ENCODE peak calls at places on chromosome 5, in four cellular contexts. One of them, this sample, is unnamed.

GRCh38 chr5:41402845-41403244 is 107.6 kb downstream of the PLCXD3 start:
- DNase-seq in pancreas: no peak
- DNase-seq in A549: peak; percentile 69
- DNase-seq in kidney: no peak
- DNase-seq in this sample: no peak

GRCh38 chr5:143635888-143636287 is 176.1 kb upstream of the HMHB1 start:
- DNase-seq in pancreas: no peak
- DNase-seq in A549: no peak
- DNase-seq in kidney: no peak
- DNase-seq in this sample: no peak

GRCh38 chr5:68332546-68332945 is 117.0 kb downstream of the PIK3R1 start:
- DNase-seq in pancreas: no peak
- DNase-seq in A549: no peak
- DNase-seq in kidney: no peak
- DNase-seq in this sample: no peak

GRCh38 chr5:109345699-109346098 is 64.1 kb downstream of the PJA2 start:
- DNase-seq in pancreas: no peak
- DNase-seq in A549: no peak
- DNase-seq in kidney: no peak
- DNase-seq in this sample: no peak

GRCh38 chr5:40688127-40688756 is 8.5 kb downstream of the PTGER4 start:
- DNase-seq in pancreas: peak; percentile 81
- DNase-seq in A549: peak; percentile 88
- DNase-seq in kidney: peak; percentile 83
- DNase-seq in this sample: no peak

GRCh38 chr5:94691947-94692346 is 73.5 kb downstream of the SLF1 start:
- DNase-seq in pancreas: no peak
- DNase-seq in A549: peak; percentile 32
- DNase-seq in kidney: no peak
- DNase-seq in this sample: no peak

GRCh38 chr5:172795401-172795977 is 24.5 kb upstream of the DUSP1 start:
- DNase-seq in pancreas: no peak
- DNase-seq in A549: peak; percentile 42
- DNase-seq in kidney: peak; percentile 97
- DNase-seq in this sample: no peak

GRCh38 chr5:168756517-168757391 is 177.6 kb upstream of the PANK3 start:
- DNase-seq in pancreas: no peak
- DNase-seq in A549: no peak
- DNase-seq in kidney: no peak
- DNase-seq in this sample: no peak

GRCh38 chr5:1292846-1293415 is 1.9 kb downstream of the TERT start:
- DNase-seq in pancreas: no peak
- DNase-seq in A549: no peak
- DNase-seq in kidney: peak; percentile 63
- DNase-seq in this sample: no peak

GRCh38 chr5:159097461-159098284 is 2.0 kb downstream of the EBF1 start:
- DNase-seq in pancreas: no peak
- DNase-seq in A549: no peak
- DNase-seq in kidney: peak; percentile 82
- DNase-seq in this sample: no peak

GRCh38 chr5:175596818-175597217 is 61.1 kb upstream of the HRH2 start:
- DNase-seq in pancreas: no peak
- DNase-seq in A549: no peak
- DNase-seq in kidney: no peak
- DNase-seq in this sample: no peak

GRCh38 chr5:16536246-16536645 is 70.6 kb upstream of the ZNF622 start:
- DNase-seq in pancreas: no peak
- DNase-seq in A549: peak; percentile 16
- DNase-seq in kidney: no peak
- DNase-seq in this sample: no peak

GRCh38 chr5:161544350-161544765 is 2.2 kb downstream of the GABRB2 start:
- DNase-seq in pancreas: no peak
- DNase-seq in A549: peak; percentile 55
- DNase-seq in kidney: no peak
- DNase-seq in this sample: no peak

GRCh38 chr5:142826741-142827492 is 56.7 kb downstream of the ARHGAP26 start:
- DNase-seq in pancreas: no peak
- DNase-seq in A549: peak; percentile 47
- DNase-seq in kidney: peak; percentile 87
- DNase-seq in this sample: no peak

GRCh38 chr5:78506296-78507049 is 142.1 kb downstream of the LHFPL2 start:
- DNase-seq in pancreas: no peak
- DNase-seq in A549: no peak
- DNase-seq in kidney: no peak
- DNase-seq in this sample: no peak

GRCh38 chr5:78505860-78506259 is 142.7 kb downstream of the LHFPL2 start:
- DNase-seq in pancreas: no peak
- DNase-seq in A549: no peak
- DNase-seq in kidney: no peak
- DNase-seq in this sample: no peak

GRCh38 chr5:78504726-78505431 is 143.7 kb downstream of the LHFPL2 start:
- DNase-seq in pancreas: peak; percentile 80
- DNase-seq in A549: peak; percentile 47
- DNase-seq in kidney: peak; percentile 92
- DNase-seq in this sample: peak; percentile 87

GRCh38 chr5:78501411-78502338 is 141.3 kb downstream of the SCAMP1 start:
- DNase-seq in pancreas: no peak
- DNase-seq in A549: no peak
- DNase-seq in kidney: no peak
- DNase-seq in this sample: no peak

GRCh38 chr5:78503958-78504357 is 143.5 kb downstream of the SCAMP1 start:
- DNase-seq in pancreas: no peak
- DNase-seq in A549: no peak
- DNase-seq in kidney: no peak
- DNase-seq in this sample: no peak
- H3K4me1 ChIP-seq in pancreas: peaks cover 16% of the 10 kb centered on the region
- H3K4me1 ChIP-seq in A549: peaks cover 42% of the 10 kb centered on the region
- H3K4me1 ChIP-seq in kidney: peaks cover 4% of the 10 kb centered on the region
- H3K4me1 ChIP-seq in this sample: peaks cover 28% of the 10 kb centered on the region

GRCh38 chr5:133319905-133320520 is 268.2 kb downstream of the HSPA4 start:
- DNase-seq in pancreas: no peak
- DNase-seq in A549: peak; percentile 19
- DNase-seq in kidney: no peak
- DNase-seq in this sample: no peak
- TF ChIP-seq CTCF in pancreas: no peak
- TF ChIP-seq CTCF in A549: peak; percentile 29
- TF ChIP-seq CTCF in kidney: peak; percentile 8
- TF ChIP-seq CTCF in this sample: peak; percentile 57

DNA sequence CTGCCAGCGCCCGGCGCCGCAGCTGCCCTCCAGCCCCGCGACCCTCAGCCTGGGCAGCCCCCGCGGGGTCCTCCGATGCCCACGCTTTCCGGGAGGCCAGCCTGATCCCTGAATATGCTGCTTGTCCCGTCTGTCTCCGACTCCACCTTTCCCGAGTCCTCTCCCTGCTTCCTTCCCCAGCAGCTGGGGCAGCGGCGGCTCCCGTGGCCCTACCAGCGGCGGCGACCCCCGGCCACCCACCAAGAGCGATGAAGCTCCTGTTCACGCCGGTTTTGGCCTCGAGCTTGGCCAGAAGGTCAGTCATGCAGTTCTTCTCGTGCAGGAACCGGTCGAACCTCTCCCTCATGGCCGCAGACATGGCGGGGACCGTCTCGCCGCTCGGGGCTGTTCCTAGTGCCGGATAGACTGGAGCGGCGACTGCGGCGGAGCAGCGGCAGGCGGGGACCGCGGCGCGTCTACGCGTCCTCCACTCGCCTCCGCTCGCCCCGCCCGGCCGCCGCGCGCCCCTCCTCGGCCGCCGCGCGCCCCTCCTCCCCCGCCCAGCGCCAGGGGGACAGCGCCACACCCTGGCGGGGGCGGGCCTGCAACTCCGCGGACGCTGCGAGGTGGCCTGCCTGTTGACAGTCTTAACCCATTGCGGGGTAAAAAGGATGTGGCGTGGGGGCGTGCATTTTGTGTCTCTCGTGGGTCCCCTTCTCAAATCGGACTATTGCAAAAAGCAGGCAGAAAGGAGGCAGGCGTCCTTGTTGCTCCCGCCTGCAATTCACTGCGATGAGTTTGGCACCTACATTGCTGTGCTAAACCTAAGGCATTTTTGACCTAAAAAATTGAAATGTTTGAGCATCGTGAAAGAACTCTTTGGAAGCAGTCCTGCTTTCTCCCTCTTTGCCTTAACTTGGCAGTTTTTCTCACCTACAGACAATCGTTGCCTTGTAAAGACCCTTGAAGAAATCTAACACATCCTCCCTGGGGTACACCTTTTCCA is at the start of gene REEP5:
- DNase-seq in pancreas: peak; percentile 85
- DNase-seq in A549: peak; percentile 81
- DNase-seq in kidney: peak; percentile 96
- DNase-seq in this sample: peak; percentile 88
- H3K27ac ChIP-seq in pancreas: peak within 1 kb of the TSS; percentile 97
- H3K27ac ChIP-seq in A549: peak within 1 kb of the TSS; percentile 93
- H3K27ac ChIP-seq in kidney: peak within 1 kb of the TSS; percentile 95
- H3K27ac ChIP-seq in this sample: peak within 1 kb of the TSS; percentile 62

GRCh38 chr5:95861221-95861857 is 38.8 kb upstream of the GLRX start:
- DNase-seq in pancreas: peak; percentile 66
- DNase-seq in A549: peak; percentile 90
- DNase-seq in kidney: no peak
- DNase-seq in this sample: peak; percentile 89

GRCh38 chr5:95861858-95862561 is 39.5 kb upstream of the GLRX start:
- DNase-seq in pancreas: no peak
- DNase-seq in A549: peak; percentile 40
- DNase-seq in kidney: no peak
- DNase-seq in this sample: no peak

GRCh38 chr5:95864456-95864855 is 41.9 kb upstream of the GLRX start:
- DNase-seq in pancreas: no peak
- DNase-seq in A549: no peak
- DNase-seq in kidney: no peak
- DNase-seq in this sample: no peak

GRCh38 chr5:95863383-95863757 is 40.8 kb upstream of the GLRX start:
- DNase-seq in pancreas: peak; percentile 53
- DNase-seq in A549: no peak
- DNase-seq in kidney: no peak
- DNase-seq in this sample: no peak

GRCh38 chr5:95862636-95863382 is 40.3 kb upstream of the GLRX start:
- DNase-seq in pancreas: peak; percentile 44
- DNase-seq in A549: no peak
- DNase-seq in kidney: no peak
- DNase-seq in this sample: no peak
- H3K4me1 ChIP-seq in pancreas: peaks cover 21% of the 10 kb centered on the region
- H3K4me1 ChIP-seq in A549: peaks cover 62% of the 10 kb centered on the region
- H3K4me1 ChIP-seq in kidney: peaks cover 8% of the 10 kb centered on the region
- H3K4me1 ChIP-seq in this sample: peaks cover 65% of the 10 kb centered on the region

DNA sequence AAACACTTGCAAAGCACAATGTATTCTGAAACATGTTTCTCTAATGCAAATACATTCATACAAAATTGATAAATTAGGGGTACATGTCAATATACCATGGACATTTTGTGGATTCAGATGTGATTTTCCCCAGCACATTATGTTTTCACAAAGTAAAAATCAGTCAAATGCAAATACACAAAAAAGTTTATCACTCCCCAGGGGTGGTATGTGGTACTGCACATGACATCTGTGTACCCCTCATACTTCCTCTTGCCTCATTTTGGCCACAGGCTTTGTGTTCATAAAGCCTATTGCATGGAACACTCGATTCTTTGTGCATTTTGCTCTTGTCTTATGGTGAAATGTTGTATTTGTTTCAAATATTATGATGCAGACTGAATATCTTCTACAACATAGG is 116.8 kb upstream of the PDE4D start:
- DNase-seq in pancreas: no peak
- DNase-seq in A549: peak; percentile 7
- DNase-seq in kidney: no peak
- DNase-seq in this sample: no peak
- TF ChIP-seq CTCF in pancreas: no peak
- TF ChIP-seq CTCF in A549: no peak
- TF ChIP-seq CTCF in kidney: no peak
- TF ChIP-seq CTCF in this sample: no peak

GRCh38 chr5:89407053-89407452 is 524.1 kb upstream of the MEF2C start:
- DNase-seq in pancreas: no peak
- DNase-seq in A549: no peak
- DNase-seq in kidney: no peak
- DNase-seq in this sample: no peak
- H3K27ac ChIP-seq in pancreas: no peak overlapping the region
- H3K27ac ChIP-seq in A549: no peak overlapping the region
- H3K27ac ChIP-seq in kidney: no peak overlapping the region
- H3K27ac ChIP-seq in this sample: no peak overlapping the region

GRCh38 chr5:133993563-133993962 is 11.2 kb downstream of the VDAC1 start:
- DNase-seq in pancreas: no peak
- DNase-seq in A549: no peak
- DNase-seq in kidney: no peak
- DNase-seq in this sample: no peak
- H3K4me1 ChIP-seq in pancreas: peaks cover 21% of the 10 kb centered on the region
- H3K4me1 ChIP-seq in A549: peaks cover 53% of the 10 kb centered on the region
- H3K4me1 ChIP-seq in kidney: peaks cover 34% of the 10 kb centered on the region
- H3K4me1 ChIP-seq in this sample: peaks cover 23% of the 10 kb centered on the region

GRCh38 chr5:153827407-153827806 is 211.3 kb downstream of the FAM114A2 start:
- DNase-seq in pancreas: no peak
- DNase-seq in A549: peak; percentile 3
- DNase-seq in kidney: no peak
- DNase-seq in this sample: no peak
- TF ChIP-seq CTCF in pancreas: no peak
- TF ChIP-seq CTCF in A549: no peak
- TF ChIP-seq CTCF in kidney: no peak
- TF ChIP-seq CTCF in this sample: peak; percentile 11

This sample was measured in RWPE2.